ENCODE peak calls at places on chromosome 12, in nine cellular contexts. J is cardiac fibroblast, T is WERI-Rb-1, P is uterus, F is GM10248, W is left ventricle myocardium inferior, G is lower leg skin, K is testis, I is Panc1. X is an unnamed sample.

GRCh38 chr12:112906712-112907414 is at the start of gene OAS1:
- DNase-seq in J (peak), T (no peak), P (peak), F (peak), W (no peak), G (peak), K (peak), I (no peak), X (no peak)

GRCh38 chr12:104888892-104889291 is 69.2 kb downstream of the SLC41A2 start:
- DNase-seq in J (no peak), T (no peak), P (no peak), F (no peak), W (no peak), G (no peak), K (no peak), I (no peak), X (no peak)

GRCh38 chr12:74148849-74149248 is 388.8 kb upstream of the ATXN7L3B start:
- DNase-seq in J (no peak), T (no peak), P (no peak), F (no peak), W (no peak), G (no peak), K (no peak), I (no peak), X (no peak)

GRCh38 chr12:71973687-71974086 is 35.0 kb downstream of the TPH2 start:
- DNase-seq in J (no peak), T (no peak), P (no peak), F (no peak), W (no peak), G (no peak), K (no peak), I (no peak), X (no peak)

GRCh38 chr12:75852956-75853355 is 178.6 kb downstream of the PHLDA1 start:
- DNase-seq in J (no peak), T (no peak), P (no peak), F (no peak), W (no peak), G (no peak), K (no peak), I (no peak), X (no peak)

GRCh38 chr12:39103552-39104165 is 198.3 kb upstream of the CPNE8 start:
- DNase-seq in J (peak), T (peak), P (no peak), F (peak), W (no peak), G (peak), K (peak), I (peak), X (no peak)

GRCh38 chr12:5718680-5719079 is 226.4 kb downstream of the ANO2 start:
- DNase-seq in J (no peak), T (no peak), P (peak), F (no peak), W (peak), G (no peak), K (no peak), I (no peak), X (no peak)

GRCh38 chr12:46559311-46559710 is 186.7 kb upstream of the SLC38A2 start:
- DNase-seq in J (peak), T (no peak), P (no peak), F (no peak), W (no peak), G (no peak), K (no peak), I (no peak), X (no peak)

GRCh38 chr12:87982208-87982607 is 47.0 kb downstream of the C12orf50 start:
- DNase-seq in J (no peak), T (no peak), P (no peak), F (no peak), W (no peak), G (no peak), K (no peak), I (no peak), X (no peak)

GRCh38 chr12:69513297-69513696 is 43.1 kb downstream of the FRS2 start:
- DNase-seq in J (no peak), T (no peak), P (no peak), F (no peak), W (no peak), G (no peak), K (no peak), I (no peak), X (no peak)

GRCh38 chr12:86662464-86662863 is 406.3 kb upstream of the MGAT4C start:
- DNase-seq in J (no peak), T (no peak), P (no peak), F (no peak), W (no peak), G (no peak), K (no peak), I (no peak), X (no peak)

GRCh38 chr12:14961466-14962155 is at the start of gene ARHGDIB:
- DNase-seq in J (peak), T (no peak), P (no peak), F (peak), W (peak), G (peak), K (peak), I (no peak), X (no peak)

GRCh38 chr12:42960087-42960527 is 370.6 kb upstream of the PRICKLE1 start:
- DNase-seq in J (no peak), T (no peak), P (no peak), F (no peak), W (no peak), G (no peak), K (no peak), I (no peak), X (no peak)

GRCh38 chr12:56838602-56839488 is 75.7 kb downstream of the HSD17B6 start:
- DNase-seq in J (peak), T (no peak), P (no peak), F (no peak), W (no peak), G (no peak), K (no peak), I (no peak), X (no peak)

GRCh38 chr12:8636581-8636980 is 23.9 kb upstream of the AICDA start:
- DNase-seq in J (no peak), T (no peak), P (no peak), F (no peak), W (no peak), G (no peak), K (no peak), I (no peak), X (no peak)

GRCh38 chr12:30939234-30939633 is 12.7 kb downstream of the TSPAN11 start:
- DNase-seq in J (no peak), T (no peak), P (no peak), F (no peak), W (no peak), G (no peak), K (no peak), I (no peak), X (no peak)

GRCh38 chr12:57620936-57621496 is 9.8 kb downstream of the ARHGEF25 start:
- DNase-seq in J (no peak), T (no peak), P (no peak), F (peak), W (no peak), G (no peak), K (peak), I (no peak), X (no peak)

GRCh38 chr12:68432622-68433021 is 100.5 kb upstream of the MDM1 start:
- DNase-seq in J (no peak), T (no peak), P (no peak), F (no peak), W (no peak), G (no peak), K (no peak), I (no peak), X (no peak)

GRCh38 chr12:59587710-59588109 is 8.1 kb upstream of the SLC16A7 start:
- DNase-seq in J (no peak), T (no peak), P (no peak), F (no peak), W (no peak), G (no peak), K (no peak), I (no peak), X (no peak)

GRCh38 chr12:12736759-12737676 is 19.9 kb downstream of the CDKN1B start:
- DNase-seq in J (peak), T (no peak), P (peak), F (no peak), W (no peak), G (no peak), K (no peak), I (no peak), X (no peak)

GRCh38 chr12:4272976-4273650 is 449 bp upstream of the CCND2 start:
- DNase-seq in J (no peak), T (no peak), P (no peak), F (no peak), W (no peak), G (no peak), K (no peak), I (no peak), X (no peak)

GRCh38 chr12:132277374-132277801 is 52.0 kb downstream of the GALNT9 start:
- DNase-seq in J (no peak), T (no peak), P (no peak), F (no peak), W (no peak), G (no peak), K (no peak), I (no peak), X (no peak)

GRCh38 chr12:3379079-3379478 is 111.9 kb upstream of the PRMT8 start:
- DNase-seq in J (no peak), T (no peak), P (no peak), F (no peak), W (no peak), G (peak), K (no peak), I (no peak), X (no peak)

GRCh38 chr12:115421796-115422709 is 738.1 kb upstream of the TBX3 start:
- DNase-seq in J (no peak), T (no peak), P (no peak), F (no peak), W (no peak), G (no peak), K (no peak), I (no peak), X (no peak)

GRCh38 chr12:20501958-20502357 is 133.6 kb downstream of the PDE3A start:
- DNase-seq in J (no peak), T (no peak), P (no peak), F (no peak), W (no peak), G (no peak), K (no peak), I (no peak), X (no peak)

GRCh38 chr12:124713436-124714082 is 146.1 kb upstream of the NCOR2 start:
- DNase-seq in J (peak), T (no peak), P (peak), F (peak), W (no peak), G (peak), K (no peak), I (no peak), X (no peak)

GRCh38 chr12:125738211-125738610 is 673.0 kb downstream of the AACS start:
- DNase-seq in J (no peak), T (no peak), P (no peak), F (no peak), W (no peak), G (no peak), K (no peak), I (no peak), X (no peak)

GRCh38 chr12:125734137-125734536 is 668.9 kb downstream of the AACS start:
- DNase-seq in J (no peak), T (no peak), P (no peak), F (no peak), W (no peak), G (no peak), K (no peak), I (no peak), X (no peak)
- TF ChIP-seq CTCF in J (no peak), T (no peak), P (no peak), F (no peak), W (no peak), G (no peak), K (no peak), I (peak), X (no peak)

DNA sequence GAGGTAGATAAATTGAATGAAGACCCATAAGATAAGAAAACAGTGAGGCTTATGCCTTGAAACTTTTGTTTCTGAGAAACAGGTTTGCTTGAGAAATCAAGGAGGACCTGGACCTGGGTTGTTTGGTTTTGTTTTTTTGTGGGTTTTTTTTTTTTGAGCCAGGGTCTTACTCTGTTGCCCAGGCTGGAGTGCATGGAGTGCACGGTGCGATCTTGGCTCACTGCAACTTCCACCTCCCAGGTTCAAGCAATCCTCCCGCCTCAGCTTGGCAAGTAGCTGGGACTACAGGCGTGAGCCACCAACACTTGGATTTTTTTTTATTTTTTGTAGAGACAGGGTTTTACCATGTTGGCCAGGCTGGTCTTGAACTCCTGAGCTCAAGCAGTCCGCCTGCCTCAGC is 9.0 kb upstream of the PPTC7 start:
- DNase-seq in J (no peak), T (no peak), P (no peak), F (no peak), W (no peak), G (no peak), K (no peak), I (no peak), X (no peak)
- TF ChIP-seq CTCF in J (no peak), T (no peak), P (no peak), F (no peak), W (no peak), G (no peak), K (no peak), I (no peak), X (no peak)

GRCh38 chr12:122422769-122423257 is 344 bp upstream of the CLIP1 start:
- DNase-seq in J (peak), T (peak), P (peak), F (no peak), W (peak), G (no peak), K (peak), I (no peak), X (peak)

GRCh38 chr12:122421263-122421814 is 1.1 kb downstream of the CLIP1 start:
- DNase-seq in J (peak), T (peak), P (peak), F (peak), W (peak), G (peak), K (peak), I (no peak), X (no peak)

GRCh38 chr12:122420471-122421262 is 1.8 kb downstream of the CLIP1 start:
- DNase-seq in J (no peak), T (no peak), P (no peak), F (no peak), W (no peak), G (no peak), K (no peak), I (no peak), X (no peak)

GRCh38 chr12:122423258-122424165 is 1.0 kb upstream of the CLIP1 start:
- DNase-seq in J (peak), T (peak), P (no peak), F (no peak), W (no peak), G (no peak), K (peak), I (no peak), X (no peak)

GRCh38 chr12:122421815-122422737 is at the start of gene CLIP1:
- DNase-seq in J (peak), T (peak), P (peak), F (peak), W (peak), G (peak), K (peak), I (no peak), X (no peak)
- TF ChIP-seq CTCF in J (peak), T (peak), P (peak), F (peak), W (peak), G (no peak), K (peak), I (no peak), X (no peak)

GRCh38 chr12:52870361-52871290 is 21.8 kb upstream of the KRT78 start:
- DNase-seq in J (peak), T (peak), P (no peak), F (peak), W (peak), G (peak), K (peak), I (no peak), X (no peak)
- TF ChIP-seq CTCF in J (peak), T (peak), P (peak), F (peak), W (peak), G (peak), K (peak), I (peak), X (no peak)

GRCh38 chr12:130286041-130286440 is 51.6 kb upstream of the PIWIL1 start:
- DNase-seq in J (no peak), T (peak), P (no peak), F (no peak), W (no peak), G (no peak), K (no peak), I (no peak), X (no peak)
- TF ChIP-seq CTCF in J (no peak), T (peak), P (no peak), F (no peak), W (no peak), G (no peak), K (no peak), I (peak), X (no peak)

GRCh38 chr12:106452309-106452708 is 94.8 kb downstream of the POLR3B start:
- DNase-seq in J (no peak), T (no peak), P (no peak), F (no peak), W (no peak), G (no peak), K (no peak), I (no peak), X (no peak)
- TF ChIP-seq CTCF in J (no peak), T (no peak), P (no peak), F (no peak), W (no peak), G (no peak), K (no peak), I (no peak), X (no peak)

DNA sequence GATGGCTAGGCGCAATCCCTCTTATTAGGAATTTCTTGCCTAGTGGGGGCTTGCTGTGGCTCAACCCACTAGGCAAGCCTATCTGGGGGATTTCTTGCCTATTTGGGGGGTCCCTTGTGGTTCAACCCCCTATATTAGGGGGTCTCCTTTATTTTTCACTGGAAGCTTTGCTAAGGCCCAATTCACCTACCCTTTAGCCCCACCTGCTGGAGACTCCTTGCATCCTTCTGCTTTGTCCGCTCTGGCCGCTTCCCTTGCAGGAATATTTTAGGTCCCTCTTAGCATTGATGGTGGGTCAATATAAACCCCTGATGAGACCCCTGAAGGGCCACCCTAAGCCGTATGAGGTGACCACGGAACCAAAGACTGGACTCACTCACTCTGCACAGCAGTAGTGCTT is 1552.1 kb downstream of the AACS start:
- DNase-seq in J (no peak), T (peak), P (no peak), F (no peak), W (no peak), G (no peak), K (peak), I (no peak), X (no peak)
- TF ChIP-seq CTCF in J (no peak), T (peak), P (no peak), F (no peak), W (peak), G (no peak), K (peak), I (peak), X (no peak)

DNA sequence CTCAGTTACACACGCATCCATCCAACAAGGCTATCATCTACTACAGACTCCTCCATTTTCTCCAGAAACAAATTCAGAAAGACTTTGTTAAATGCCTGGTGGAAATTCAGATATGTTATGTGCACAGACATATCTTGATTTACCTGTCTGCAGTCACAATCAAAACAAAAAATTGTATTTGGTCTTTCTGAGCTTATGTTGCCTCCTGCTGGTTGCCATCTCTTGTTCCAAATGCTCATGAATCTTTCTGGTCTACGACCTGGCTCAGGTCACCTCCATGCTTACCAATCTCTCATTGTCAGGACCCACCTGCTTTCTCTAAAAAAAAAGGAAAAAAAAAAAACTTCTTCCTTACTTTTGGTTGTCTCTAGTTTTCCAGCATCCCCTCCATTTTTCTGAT is 169.2 kb upstream of the PLXNC1 start:
- DNase-seq in J (peak), T (no peak), P (peak), F (peak), W (no peak), G (no peak), K (peak), I (peak), X (no peak)
- TF ChIP-seq CTCF in J (peak), T (peak), P (peak), F (peak), W (peak), G (no peak), K (peak), I (peak), X (no peak)

GRCh38 chr12:9779209-9779608 is 18.5 kb upstream of the CD69 start:
- DNase-seq in J (no peak), T (no peak), P (no peak), F (no peak), W (no peak), G (no peak), K (no peak), I (no peak), X (no peak)
- TF ChIP-seq CTCF in J (no peak), T (no peak), P (no peak), F (no peak), W (no peak), G (no peak), K (no peak), I (no peak), X (no peak)

X was measured in omental fat pad.